ENCODE peak calls at places on chromosomes 3 and 15, in eight cellular contexts. Y is body of pancreas; T is GM23338; X is H7; M is A549; F is upper lobe of right lung; Q is fibroblast of the aortic adventitia; E is CD8-positive, alpha-beta memory T cell. N is an unnamed sample.

GRCh38 chr15:98900382-98900781 is 107.2 kb downstream of the PGPEP1L start:
- DNase-seq in Y (no peak), T (peak), X (no peak), M (no peak), F (no peak), Q (peak), E (no peak), N (no peak)

GRCh38 chr3:15271785-15272381 is 60.5 kb downstream of the SH3BP5 start:
- DNase-seq in Y (peak), T (no peak), X (no peak), M (no peak), F (peak), Q (no peak), E (peak), N (no peak)

GRCh38 chr15:31457631-31458526 is 131.2 kb downstream of the KLF13 start:
- DNase-seq in Y (no peak), T (no peak), X (peak), M (peak), F (peak), Q (peak), E (no peak), N (peak)

GRCh38 chr15:57496946-57497944 is 94.5 kb upstream of the MYZAP start:
- DNase-seq in Y (peak), T (no peak), X (no peak), M (peak), F (no peak), Q (no peak), E (no peak), N (no peak)

GRCh38 chr15:97026781-97027180 is 696.3 kb downstream of the NR2F2 start:
- DNase-seq in Y (no peak), T (no peak), X (no peak), M (no peak), F (no peak), Q (no peak), E (no peak), N (no peak)

GRCh38 chr3:152785051-152785450 is 49.9 kb upstream of the P2RY1 start:
- DNase-seq in Y (no peak), T (no peak), X (no peak), M (no peak), F (no peak), Q (no peak), E (no peak), N (no peak)

GRCh38 chr15:78105541-78106241 is 13.3 kb downstream of the SH2D7 start:
- DNase-seq in Y (no peak), T (no peak), X (no peak), M (no peak), F (peak), Q (no peak), E (no peak), N (no peak)

GRCh38 chr3:13282528-13282985 is 137.6 kb downstream of the NUP210 start:
- DNase-seq in Y (no peak), T (peak), X (no peak), M (peak), F (no peak), Q (no peak), E (no peak), N (no peak)

GRCh38 chr3:169662215-169663070 is 1.1 kb downstream of the MECOM start:
- DNase-seq in Y (peak), T (peak), X (peak), M (peak), F (peak), Q (peak), E (no peak), N (peak)

GRCh38 chr3:123379041-123379830 is 69.7 kb downstream of the ADCY5 start:
- DNase-seq in Y (no peak), T (no peak), X (no peak), M (no peak), F (peak), Q (no peak), E (no peak), N (no peak)

GRCh38 chr3:129795596-129795995 is 97.9 kb downstream of the TMCC1 start:
- DNase-seq in Y (no peak), T (peak), X (no peak), M (peak), F (no peak), Q (peak), E (no peak), N (peak)

GRCh38 chr3:140942221-140943104 is 827 bp downstream of the SLC25A36 start:
- DNase-seq in Y (peak), T (peak), X (peak), M (peak), F (peak), Q (peak), E (peak), N (peak)

GRCh38 chr3:194023501-194024280 is 112.3 kb upstream of the HES1 start:
- DNase-seq in Y (no peak), T (no peak), X (no peak), M (no peak), F (no peak), Q (no peak), E (no peak), N (no peak)

GRCh38 chr3:114079761-114080160 is 23.2 kb downstream of the QTRT2 start:
- DNase-seq in Y (no peak), T (no peak), X (no peak), M (no peak), F (no peak), Q (peak), E (no peak), N (no peak)

GRCh38 chr3:16865335-16865734 is 19.4 kb upstream of the PLCL2 start:
- DNase-seq in Y (no peak), T (no peak), X (no peak), M (no peak), F (no peak), Q (no peak), E (no peak), N (no peak)

GRCh38 chr3:114213669-114214541 is 23.5 kb downstream of the ZNF80 start:
- DNase-seq in Y (peak), T (peak), X (no peak), M (peak), F (no peak), Q (peak), E (peak), N (peak)

GRCh38 chr3:127083778-127084355 is 101.0 kb downstream of the PLXNA1 start:
- DNase-seq in Y (no peak), T (peak), X (no peak), M (no peak), F (no peak), Q (no peak), E (no peak), N (no peak)

GRCh38 chr3:121063628-121064027 is 155.6 kb downstream of the STXBP5L start:
- DNase-seq in Y (no peak), T (peak), X (no peak), M (no peak), F (no peak), Q (no peak), E (no peak), N (no peak)

GRCh38 chr3:34178415-34178814 is 380.0 kb downstream of the PDCD6IP start:
- DNase-seq in Y (no peak), T (no peak), X (no peak), M (no peak), F (no peak), Q (peak), E (no peak), N (no peak)

GRCh38 chr3:133578548-133579191 is 5.2 kb downstream of the CDV3 start:
- DNase-seq in Y (no peak), T (peak), X (peak), M (peak), F (no peak), Q (peak), E (no peak), N (peak)

GRCh38 chr15:63686352-63686751 is 89.2 kb downstream of the FBXL22 start:
- DNase-seq in Y (no peak), T (no peak), X (no peak), M (no peak), F (no peak), Q (no peak), E (no peak), N (no peak)

GRCh38 chr3:188061133-188061532 is 92.8 kb upstream of the LPP start:
- DNase-seq in Y (no peak), T (peak), X (no peak), M (peak), F (no peak), Q (peak), E (peak), N (peak)

GRCh38 chr15:25768271-25768670 is 94.9 kb downstream of the ATP10A start:
- DNase-seq in Y (no peak), T (no peak), X (peak), M (no peak), F (no peak), Q (no peak), E (no peak), N (no peak)

GRCh38 chr3:45167011-45167911 is 21.1 kb upstream of the CDCP1 start:
- DNase-seq in Y (peak), T (peak), X (peak), M (peak), F (peak), Q (peak), E (peak), N (peak)

GRCh38 chr15:92809880-92810361 is 90.2 kb upstream of the CHD2 start:
- DNase-seq in Y (peak), T (no peak), X (peak), M (peak), F (no peak), Q (no peak), E (no peak), N (peak)

GRCh38 chr3:123930426-123930825 is 30.6 kb downstream of the CCDC14 start:
- DNase-seq in Y (no peak), T (no peak), X (no peak), M (no peak), F (no peak), Q (peak), E (no peak), N (no peak)

GRCh38 chr3:11653298-11654055 is 9.8 kb upstream of the VGLL4 start:
- DNase-seq in Y (peak), T (peak), X (no peak), M (no peak), F (no peak), Q (no peak), E (no peak), N (no peak)

GRCh38 chr3:136954980-136955780 is 2.6 kb upstream of the IL20RB start:
- DNase-seq in Y (no peak), T (peak), X (no peak), M (no peak), F (no peak), Q (no peak), E (no peak), N (no peak)

GRCh38 chr3:96994995-96995394 is 180.6 kb downstream of the EPHA6 start:
- DNase-seq in Y (no peak), T (no peak), X (no peak), M (no peak), F (no peak), Q (no peak), E (no peak), N (no peak)

GRCh38 chr15:59227021-59227420 is 20.4 kb downstream of the LDHAL6B start:
- DNase-seq in Y (no peak), T (no peak), X (no peak), M (no peak), F (no peak), Q (no peak), E (no peak), N (no peak)

GRCh38 chr3:143267984-143268383 is 148.4 kb downstream of the CHST2 start:
- DNase-seq in Y (no peak), T (no peak), X (no peak), M (no peak), F (no peak), Q (peak), E (no peak), N (no peak)

GRCh38 chr3:123597561-123597960 is 12.7 kb upstream of the HACD2 start:
- DNase-seq in Y (no peak), T (no peak), X (no peak), M (no peak), F (no peak), Q (no peak), E (no peak), N (no peak)

GRCh38 chr3:134481166-134481565 is 4.6 kb downstream of the ANAPC13 start:
- DNase-seq in Y (no peak), T (no peak), X (no peak), M (no peak), F (no peak), Q (no peak), E (no peak), N (no peak)

GRCh38 chr3:194488007-194488742 is 1.4 kb upstream of the ATP13A3 start:
- DNase-seq in Y (no peak), T (no peak), X (no peak), M (no peak), F (no peak), Q (peak), E (no peak), N (peak)

GRCh38 chr3:129278970-129279906 is 568 bp downstream of the HMCES start:
- DNase-seq in Y (peak), T (peak), X (peak), M (peak), F (peak), Q (peak), E (peak), N (peak)

GRCh38 chr15:47742742-47743141 is 25.4 kb downstream of the SEMA6D start:
- DNase-seq in Y (no peak), T (peak), X (peak), M (no peak), F (no peak), Q (no peak), E (no peak), N (no peak)

GRCh38 chr3:195184716-195185421 is 86.1 kb downstream of the XXYLT1 start:
- DNase-seq in Y (no peak), T (no peak), X (no peak), M (no peak), F (no peak), Q (no peak), E (no peak), N (no peak)

GRCh38 chr3:189744235-189744634 is 113.0 kb downstream of the TP63 start:
- DNase-seq in Y (no peak), T (peak), X (no peak), M (no peak), F (no peak), Q (no peak), E (no peak), N (no peak)

GRCh38 chr3:130392266-130392665 is 46.8 kb downstream of the COL6A5 start:
- DNase-seq in Y (no peak), T (no peak), X (no peak), M (no peak), F (no peak), Q (no peak), E (no peak), N (no peak)

GRCh38 chr3:53067571-53067970 is 21.7 kb upstream of the SFMBT1 start:
- DNase-seq in Y (no peak), T (no peak), X (peak), M (no peak), F (no peak), Q (no peak), E (no peak), N (no peak)

DNA sequence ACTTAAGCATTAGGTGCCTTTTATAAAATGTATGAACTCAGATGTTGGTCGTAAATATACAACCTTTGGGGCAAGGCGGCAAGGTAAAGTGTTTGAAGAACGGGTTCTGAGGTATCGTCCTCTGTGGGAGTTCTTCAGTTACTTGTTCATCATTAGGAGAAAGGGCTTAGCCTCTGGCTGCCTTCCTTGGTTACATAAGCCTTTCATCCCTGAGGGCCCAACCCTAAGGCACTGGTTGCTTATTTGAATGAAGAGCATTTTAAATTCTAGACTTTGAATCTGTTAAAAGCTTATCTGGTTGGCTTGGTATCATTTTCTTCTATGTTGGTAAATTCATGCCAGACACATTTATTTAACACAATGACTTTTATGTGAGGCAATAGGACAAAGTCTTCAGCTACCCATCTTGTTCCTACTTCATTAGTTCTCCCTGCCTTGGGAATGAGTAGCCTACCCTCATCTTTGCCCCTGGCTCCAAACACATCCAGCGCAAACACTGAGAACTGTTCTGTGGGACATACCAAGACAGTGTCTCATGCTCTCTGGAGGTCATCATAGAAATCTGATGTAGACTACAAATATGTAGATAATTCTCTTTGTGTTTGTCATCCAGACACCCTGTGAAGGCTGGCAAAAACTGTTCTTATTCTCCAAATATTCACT is 12.4 kb upstream of the CCDC80 start:
- DNase-seq in Y (no peak), T (no peak), X (no peak), M (peak), F (no peak), Q (peak), E (no peak), N (peak)
- H3K4me3 ChIP-seq in Y (no peak), T (no peak), X (no peak), M (no peak), F (no peak), Q (no peak), E (no peak), N (no peak)

GRCh38 chr15:72057548-72058091 is 60.3 kb downstream of the MYO9A start:
- DNase-seq in Y (no peak), T (peak), X (no peak), M (no peak), F (no peak), Q (no peak), E (no peak), N (no peak)
- H3K4me3 ChIP-seq in Y (no peak), T (peak), X (no peak), M (no peak), F (peak), Q (no peak), E (no peak), N (no peak)

GRCh38 chr15:40437754-40438687 is 2.7 kb upstream of the BAHD1 start:
- DNase-seq in Y (no peak), T (peak), X (peak), M (no peak), F (no peak), Q (no peak), E (no peak), N (no peak)

GRCh38 chr15:40436116-40436891 is 4.4 kb upstream of the BAHD1 start:
- DNase-seq in Y (peak), T (peak), X (peak), M (no peak), F (no peak), Q (no peak), E (no peak), N (no peak)

GRCh38 chr15:40438712-40439111 is 2.0 kb upstream of the BAHD1 start:
- DNase-seq in Y (peak), T (no peak), X (no peak), M (no peak), F (no peak), Q (no peak), E (no peak), N (no peak)

GRCh38 chr15:40435331-40436089 is 5.2 kb upstream of the BAHD1 start:
- DNase-seq in Y (no peak), T (no peak), X (peak), M (no peak), F (no peak), Q (no peak), E (no peak), N (no peak)

GRCh38 chr15:40436892-40437753 is 3.6 kb upstream of the BAHD1 start:
- DNase-seq in Y (no peak), T (peak), X (peak), M (no peak), F (no peak), Q (no peak), E (no peak), N (no peak)
- H3K4me3 ChIP-seq in Y (no peak), T (peak), X (peak), M (peak), F (peak), Q (no peak), E (peak), N (no peak)

GRCh38 chr3:119359476-119359998 is 65.4 kb downstream of the ARHGAP31 start:
- DNase-seq in Y (no peak), T (no peak), X (peak), M (no peak), F (no peak), Q (no peak), E (no peak), N (no peak)
- H3K4me3 ChIP-seq in Y (no peak), T (peak), X (no peak), M (no peak), F (no peak), Q (no peak), E (no peak), N (no peak)

DNA sequence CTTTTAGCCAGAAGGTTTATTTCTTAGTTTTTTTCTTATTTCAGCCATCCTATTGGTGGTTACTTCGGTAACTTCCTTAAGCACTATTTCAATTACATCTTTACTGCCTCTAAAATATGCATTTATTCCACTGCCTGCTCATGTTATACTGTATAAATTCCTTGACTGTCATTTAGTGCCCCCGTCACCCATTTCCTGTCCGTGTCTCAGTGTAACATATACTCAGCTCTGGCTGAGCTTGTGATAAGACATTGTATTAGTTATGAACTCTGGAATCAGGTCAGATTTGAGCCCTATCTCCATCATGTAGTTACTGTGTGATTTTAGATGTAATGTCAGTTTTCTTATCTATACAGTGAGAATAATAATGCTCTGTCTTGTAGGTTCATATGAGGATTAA is 24.2 kb downstream of the PIAS1 start:
- DNase-seq in Y (no peak), T (no peak), X (no peak), M (no peak), F (no peak), Q (no peak), E (no peak), N (no peak)
- H3K4me3 ChIP-seq in Y (no peak), T (no peak), X (no peak), M (no peak), F (no peak), Q (no peak), E (no peak), N (no peak)